ENCODE peak calls at places on chromosomes 3 and 15, in seven cellular contexts. One of them, this sample, is unnamed.

GRCh38 chr3:188361888-188362287 is 207.9 kb downstream of the LPP start:
- DNase-seq in C1 segment of cervical spinal cord: no peak
- DNase-seq in left cardiac atrium: no peak
- DNase-seq in stimulated activated CD4-positive, alpha-beta T cell treated with anti-CD3 and anti-CD28 coated beads, TNF-alpha, amount 100 ng/mL, for 24 hours: no peak
- DNase-seq in activated T-helper 9 cell treated with anti-CD3 and anti-CD28 coated beads, Interleukin-2, amount 50 U/mL, for 16 hours: no peak
- DNase-seq in stimulated activated naive CD8-positive, alpha-beta T cell treated with anti-CD3 and anti-CD28 coated beads, Interleukin-15, amount 100 ng/mL, for 72 hours: peak
- DNase-seq in NCI-H2081: no peak
- DNase-seq in this sample: no peak

GRCh38 chr15:90750186-90750585 is 33.0 kb downstream of the BLM start:
- DNase-seq in left cardiac atrium: no peak
- DNase-seq in stimulated activated CD4-positive, alpha-beta T cell treated with anti-CD3 and anti-CD28 coated beads, TNF-alpha, amount 100 ng/mL, for 24 hours: no peak
- DNase-seq in stimulated activated naive CD8-positive, alpha-beta T cell treated with anti-CD3 and anti-CD28 coated beads, Interleukin-15, amount 100 ng/mL, for 72 hours: peak
- DNase-seq in C1 segment of cervical spinal cord: no peak
- DNase-seq in activated T-helper 9 cell treated with anti-CD3 and anti-CD28 coated beads, Interleukin-2, amount 50 U/mL, for 16 hours: no peak
- DNase-seq in NCI-H2081: no peak
- DNase-seq in this sample: no peak

GRCh38 chr15:70636540-70637165 is 126.7 kb downstream of the UACA start:
- DNase-seq in activated T-helper 9 cell treated with anti-CD3 and anti-CD28 coated beads, Interleukin-2, amount 50 U/mL, for 16 hours: no peak
- DNase-seq in stimulated activated CD4-positive, alpha-beta T cell treated with anti-CD3 and anti-CD28 coated beads, TNF-alpha, amount 100 ng/mL, for 24 hours: no peak
- DNase-seq in C1 segment of cervical spinal cord: no peak
- DNase-seq in stimulated activated naive CD8-positive, alpha-beta T cell treated with anti-CD3 and anti-CD28 coated beads, Interleukin-15, amount 100 ng/mL, for 72 hours: no peak
- DNase-seq in NCI-H2081: no peak
- DNase-seq in left cardiac atrium: no peak
- DNase-seq in this sample: no peak

GRCh38 chr3:187740446-187741399 is 4.5 kb downstream of the BCL6 start:
- DNase-seq in NCI-H2081: peak
- DNase-seq in stimulated activated naive CD8-positive, alpha-beta T cell treated with anti-CD3 and anti-CD28 coated beads, Interleukin-15, amount 100 ng/mL, for 72 hours: peak
- DNase-seq in stimulated activated CD4-positive, alpha-beta T cell treated with anti-CD3 and anti-CD28 coated beads, TNF-alpha, amount 100 ng/mL, for 24 hours: peak
- DNase-seq in C1 segment of cervical spinal cord: peak
- DNase-seq in activated T-helper 9 cell treated with anti-CD3 and anti-CD28 coated beads, Interleukin-2, amount 50 U/mL, for 16 hours: peak
- DNase-seq in left cardiac atrium: peak
- DNase-seq in this sample: peak

GRCh38 chr3:42819351-42819965 is 10.2 kb downstream of the ACKR2 start:
- DNase-seq in C1 segment of cervical spinal cord: no peak
- DNase-seq in NCI-H2081: peak
- DNase-seq in left cardiac atrium: no peak
- DNase-seq in stimulated activated naive CD8-positive, alpha-beta T cell treated with anti-CD3 and anti-CD28 coated beads, Interleukin-15, amount 100 ng/mL, for 72 hours: no peak
- DNase-seq in stimulated activated CD4-positive, alpha-beta T cell treated with anti-CD3 and anti-CD28 coated beads, TNF-alpha, amount 100 ng/mL, for 24 hours: no peak
- DNase-seq in activated T-helper 9 cell treated with anti-CD3 and anti-CD28 coated beads, Interleukin-2, amount 50 U/mL, for 16 hours: no peak
- DNase-seq in this sample: no peak

GRCh38 chr15:73899197-73900128 is 26.1 kb downstream of the TBC1D21 start:
- DNase-seq in stimulated activated CD4-positive, alpha-beta T cell treated with anti-CD3 and anti-CD28 coated beads, TNF-alpha, amount 100 ng/mL, for 24 hours: no peak
- DNase-seq in C1 segment of cervical spinal cord: peak
- DNase-seq in activated T-helper 9 cell treated with anti-CD3 and anti-CD28 coated beads, Interleukin-2, amount 50 U/mL, for 16 hours: no peak
- DNase-seq in left cardiac atrium: no peak
- DNase-seq in stimulated activated naive CD8-positive, alpha-beta T cell treated with anti-CD3 and anti-CD28 coated beads, Interleukin-15, amount 100 ng/mL, for 72 hours: no peak
- DNase-seq in NCI-H2081: no peak
- DNase-seq in this sample: no peak

GRCh38 chr3:122064318-122064717 is 9.2 kb downstream of the CD86 start:
- DNase-seq in left cardiac atrium: no peak
- DNase-seq in C1 segment of cervical spinal cord: no peak
- DNase-seq in stimulated activated CD4-positive, alpha-beta T cell treated with anti-CD3 and anti-CD28 coated beads, TNF-alpha, amount 100 ng/mL, for 24 hours: no peak
- DNase-seq in activated T-helper 9 cell treated with anti-CD3 and anti-CD28 coated beads, Interleukin-2, amount 50 U/mL, for 16 hours: no peak
- DNase-seq in stimulated activated naive CD8-positive, alpha-beta T cell treated with anti-CD3 and anti-CD28 coated beads, Interleukin-15, amount 100 ng/mL, for 72 hours: no peak
- DNase-seq in NCI-H2081: no peak
- DNase-seq in this sample: no peak

GRCh38 chr3:51550080-51550819 is 11.7 kb downstream of the RAD54L2 start:
- DNase-seq in NCI-H2081: no peak
- DNase-seq in left cardiac atrium: no peak
- DNase-seq in stimulated activated CD4-positive, alpha-beta T cell treated with anti-CD3 and anti-CD28 coated beads, TNF-alpha, amount 100 ng/mL, for 24 hours: no peak
- DNase-seq in C1 segment of cervical spinal cord: no peak
- DNase-seq in stimulated activated naive CD8-positive, alpha-beta T cell treated with anti-CD3 and anti-CD28 coated beads, Interleukin-15, amount 100 ng/mL, for 72 hours: no peak
- DNase-seq in activated T-helper 9 cell treated with anti-CD3 and anti-CD28 coated beads, Interleukin-2, amount 50 U/mL, for 16 hours: no peak
- DNase-seq in this sample: no peak

GRCh38 chr3:51711352-51712019 is 4.6 kb downstream of the GRM2 start:
- DNase-seq in NCI-H2081: no peak
- DNase-seq in stimulated activated naive CD8-positive, alpha-beta T cell treated with anti-CD3 and anti-CD28 coated beads, Interleukin-15, amount 100 ng/mL, for 72 hours: no peak
- DNase-seq in C1 segment of cervical spinal cord: no peak
- DNase-seq in stimulated activated CD4-positive, alpha-beta T cell treated with anti-CD3 and anti-CD28 coated beads, TNF-alpha, amount 100 ng/mL, for 24 hours: no peak
- DNase-seq in left cardiac atrium: no peak
- DNase-seq in activated T-helper 9 cell treated with anti-CD3 and anti-CD28 coated beads, Interleukin-2, amount 50 U/mL, for 16 hours: no peak
- DNase-seq in this sample: no peak

GRCh38 chr3:183551930-183552329 is 3.6 kb downstream of the KLHL6 start:
- DNase-seq in NCI-H2081: no peak
- DNase-seq in left cardiac atrium: no peak
- DNase-seq in activated T-helper 9 cell treated with anti-CD3 and anti-CD28 coated beads, Interleukin-2, amount 50 U/mL, for 16 hours: no peak
- DNase-seq in stimulated activated naive CD8-positive, alpha-beta T cell treated with anti-CD3 and anti-CD28 coated beads, Interleukin-15, amount 100 ng/mL, for 72 hours: no peak
- DNase-seq in stimulated activated CD4-positive, alpha-beta T cell treated with anti-CD3 and anti-CD28 coated beads, TNF-alpha, amount 100 ng/mL, for 24 hours: peak
- DNase-seq in C1 segment of cervical spinal cord: no peak
- DNase-seq in this sample: no peak

GRCh38 chr15:94972314-94972713 is 741.0 kb downstream of the MCTP2 start:
- DNase-seq in C1 segment of cervical spinal cord: no peak
- DNase-seq in activated T-helper 9 cell treated with anti-CD3 and anti-CD28 coated beads, Interleukin-2, amount 50 U/mL, for 16 hours: no peak
- DNase-seq in stimulated activated naive CD8-positive, alpha-beta T cell treated with anti-CD3 and anti-CD28 coated beads, Interleukin-15, amount 100 ng/mL, for 72 hours: no peak
- DNase-seq in NCI-H2081: no peak
- DNase-seq in left cardiac atrium: no peak
- DNase-seq in stimulated activated CD4-positive, alpha-beta T cell treated with anti-CD3 and anti-CD28 coated beads, TNF-alpha, amount 100 ng/mL, for 24 hours: no peak
- DNase-seq in this sample: no peak

GRCh38 chr15:49235446-49236207 is 65.6 kb downstream of the GALK2 start:
- DNase-seq in stimulated activated naive CD8-positive, alpha-beta T cell treated with anti-CD3 and anti-CD28 coated beads, Interleukin-15, amount 100 ng/mL, for 72 hours: peak
- DNase-seq in stimulated activated CD4-positive, alpha-beta T cell treated with anti-CD3 and anti-CD28 coated beads, TNF-alpha, amount 100 ng/mL, for 24 hours: peak
- DNase-seq in NCI-H2081: peak
- DNase-seq in left cardiac atrium: peak
- DNase-seq in C1 segment of cervical spinal cord: peak
- DNase-seq in activated T-helper 9 cell treated with anti-CD3 and anti-CD28 coated beads, Interleukin-2, amount 50 U/mL, for 16 hours: no peak
- DNase-seq in this sample: peak

GRCh38 chr3:108728105-108728504 is 29.1 kb downstream of the RETNLB start:
- DNase-seq in left cardiac atrium: no peak
- DNase-seq in stimulated activated CD4-positive, alpha-beta T cell treated with anti-CD3 and anti-CD28 coated beads, TNF-alpha, amount 100 ng/mL, for 24 hours: no peak
- DNase-seq in stimulated activated naive CD8-positive, alpha-beta T cell treated with anti-CD3 and anti-CD28 coated beads, Interleukin-15, amount 100 ng/mL, for 72 hours: no peak
- DNase-seq in C1 segment of cervical spinal cord: no peak
- DNase-seq in activated T-helper 9 cell treated with anti-CD3 and anti-CD28 coated beads, Interleukin-2, amount 50 U/mL, for 16 hours: no peak
- DNase-seq in NCI-H2081: no peak
- DNase-seq in this sample: no peak

GRCh38 chr15:64092864-64093626 is 593 bp downstream of the CIAO2A start:
- DNase-seq in NCI-H2081: peak
- DNase-seq in stimulated activated naive CD8-positive, alpha-beta T cell treated with anti-CD3 and anti-CD28 coated beads, Interleukin-15, amount 100 ng/mL, for 72 hours: peak
- DNase-seq in stimulated activated CD4-positive, alpha-beta T cell treated with anti-CD3 and anti-CD28 coated beads, TNF-alpha, amount 100 ng/mL, for 24 hours: peak
- DNase-seq in C1 segment of cervical spinal cord: peak
- DNase-seq in activated T-helper 9 cell treated with anti-CD3 and anti-CD28 coated beads, Interleukin-2, amount 50 U/mL, for 16 hours: no peak
- DNase-seq in left cardiac atrium: peak
- DNase-seq in this sample: peak

GRCh38 chr3:108301695-108302404 is 5.5 kb downstream of the HHLA2 start:
- DNase-seq in left cardiac atrium: no peak
- DNase-seq in C1 segment of cervical spinal cord: no peak
- DNase-seq in stimulated activated CD4-positive, alpha-beta T cell treated with anti-CD3 and anti-CD28 coated beads, TNF-alpha, amount 100 ng/mL, for 24 hours: no peak
- DNase-seq in stimulated activated naive CD8-positive, alpha-beta T cell treated with anti-CD3 and anti-CD28 coated beads, Interleukin-15, amount 100 ng/mL, for 72 hours: no peak
- DNase-seq in activated T-helper 9 cell treated with anti-CD3 and anti-CD28 coated beads, Interleukin-2, amount 50 U/mL, for 16 hours: no peak
- DNase-seq in NCI-H2081: no peak
- DNase-seq in this sample: no peak

GRCh38 chr15:73870700-73871408 is 2.5 kb upstream of the TBC1D21 start:
- DNase-seq in C1 segment of cervical spinal cord: no peak
- DNase-seq in left cardiac atrium: peak
- DNase-seq in NCI-H2081: no peak
- DNase-seq in activated T-helper 9 cell treated with anti-CD3 and anti-CD28 coated beads, Interleukin-2, amount 50 U/mL, for 16 hours: no peak
- DNase-seq in stimulated activated CD4-positive, alpha-beta T cell treated with anti-CD3 and anti-CD28 coated beads, TNF-alpha, amount 100 ng/mL, for 24 hours: no peak
- DNase-seq in stimulated activated naive CD8-positive, alpha-beta T cell treated with anti-CD3 and anti-CD28 coated beads, Interleukin-15, amount 100 ng/mL, for 72 hours: no peak
- DNase-seq in this sample: no peak

GRCh38 chr15:53869806-53870073 is 108.5 kb upstream of the UNC13C start:
- DNase-seq in stimulated activated naive CD8-positive, alpha-beta T cell treated with anti-CD3 and anti-CD28 coated beads, Interleukin-15, amount 100 ng/mL, for 72 hours: no peak
- DNase-seq in C1 segment of cervical spinal cord: no peak
- DNase-seq in left cardiac atrium: no peak
- DNase-seq in NCI-H2081: no peak
- DNase-seq in activated T-helper 9 cell treated with anti-CD3 and anti-CD28 coated beads, Interleukin-2, amount 50 U/mL, for 16 hours: no peak
- DNase-seq in stimulated activated CD4-positive, alpha-beta T cell treated with anti-CD3 and anti-CD28 coated beads, TNF-alpha, amount 100 ng/mL, for 24 hours: no peak
- DNase-seq in this sample: no peak

GRCh38 chr15:80444680-80445251 is 40.6 kb downstream of the ARNT2 start:
- DNase-seq in stimulated activated naive CD8-positive, alpha-beta T cell treated with anti-CD3 and anti-CD28 coated beads, Interleukin-15, amount 100 ng/mL, for 72 hours: no peak
- DNase-seq in left cardiac atrium: no peak
- DNase-seq in NCI-H2081: no peak
- DNase-seq in C1 segment of cervical spinal cord: no peak
- DNase-seq in stimulated activated CD4-positive, alpha-beta T cell treated with anti-CD3 and anti-CD28 coated beads, TNF-alpha, amount 100 ng/mL, for 24 hours: no peak
- DNase-seq in activated T-helper 9 cell treated with anti-CD3 and anti-CD28 coated beads, Interleukin-2, amount 50 U/mL, for 16 hours: no peak
- DNase-seq in this sample: no peak

GRCh38 chr3:178841011-178841410 is 230.6 kb downstream of the ZMAT3 start:
- DNase-seq in left cardiac atrium: no peak
- DNase-seq in activated T-helper 9 cell treated with anti-CD3 and anti-CD28 coated beads, Interleukin-2, amount 50 U/mL, for 16 hours: no peak
- DNase-seq in stimulated activated CD4-positive, alpha-beta T cell treated with anti-CD3 and anti-CD28 coated beads, TNF-alpha, amount 100 ng/mL, for 24 hours: no peak
- DNase-seq in NCI-H2081: no peak
- DNase-seq in C1 segment of cervical spinal cord: no peak
- DNase-seq in stimulated activated naive CD8-positive, alpha-beta T cell treated with anti-CD3 and anti-CD28 coated beads, Interleukin-15, amount 100 ng/mL, for 72 hours: no peak
- DNase-seq in this sample: no peak

GRCh38 chr15:75923756-75924155 is 20.1 kb downstream of the FBXO22 start:
- DNase-seq in activated T-helper 9 cell treated with anti-CD3 and anti-CD28 coated beads, Interleukin-2, amount 50 U/mL, for 16 hours: no peak
- DNase-seq in stimulated activated naive CD8-positive, alpha-beta T cell treated with anti-CD3 and anti-CD28 coated beads, Interleukin-15, amount 100 ng/mL, for 72 hours: no peak
- DNase-seq in C1 segment of cervical spinal cord: no peak
- DNase-seq in stimulated activated CD4-positive, alpha-beta T cell treated with anti-CD3 and anti-CD28 coated beads, TNF-alpha, amount 100 ng/mL, for 24 hours: no peak
- DNase-seq in left cardiac atrium: no peak
- DNase-seq in NCI-H2081: no peak
- DNase-seq in this sample: no peak

GRCh38 chr15:55434989-55435825 is 26.9 kb downstream of the PIERCE2 start:
- DNase-seq in stimulated activated naive CD8-positive, alpha-beta T cell treated with anti-CD3 and anti-CD28 coated beads, Interleukin-15, amount 100 ng/mL, for 72 hours: peak
- DNase-seq in C1 segment of cervical spinal cord: no peak
- DNase-seq in NCI-H2081: peak
- DNase-seq in left cardiac atrium: no peak
- DNase-seq in activated T-helper 9 cell treated with anti-CD3 and anti-CD28 coated beads, Interleukin-2, amount 50 U/mL, for 16 hours: no peak
- DNase-seq in stimulated activated CD4-positive, alpha-beta T cell treated with anti-CD3 and anti-CD28 coated beads, TNF-alpha, amount 100 ng/mL, for 24 hours: no peak
- DNase-seq in this sample: no peak

GRCh38 chr3:85912981-85913380 is 954.2 kb downstream of the CADM2 start:
- DNase-seq in NCI-H2081: no peak
- DNase-seq in stimulated activated CD4-positive, alpha-beta T cell treated with anti-CD3 and anti-CD28 coated beads, TNF-alpha, amount 100 ng/mL, for 24 hours: no peak
- DNase-seq in left cardiac atrium: no peak
- DNase-seq in C1 segment of cervical spinal cord: no peak
- DNase-seq in activated T-helper 9 cell treated with anti-CD3 and anti-CD28 coated beads, Interleukin-2, amount 50 U/mL, for 16 hours: no peak
- DNase-seq in stimulated activated naive CD8-positive, alpha-beta T cell treated with anti-CD3 and anti-CD28 coated beads, Interleukin-15, amount 100 ng/mL, for 72 hours: no peak
- DNase-seq in this sample: no peak

This sample was measured in uterus.